ENCODE peak calls at places on chromosomes 11 and 22, in four cellular contexts. One of them, this sample, is unnamed.

GRCh38 chr22:48651036-48651890 is 1176.4 kb downstream of the BRD1 start:
- DNase-seq in DMS79 treated with DMSO at 0.1 percent for 48 hours: no peak
- DNase-seq in sciatic nerve: peak; percentile 77
- DNase-seq in lung microvascular endothelial cell: no peak
- DNase-seq in this sample: no peak

GRCh38 chr22:46829140-46829891 is 66.9 kb downstream of the TBC1D22A start:
- DNase-seq in sciatic nerve: no peak
- DNase-seq in lung microvascular endothelial cell: peak; percentile 43
- DNase-seq in DMS79 treated with DMSO at 0.1 percent for 48 hours: no peak
- DNase-seq in this sample: peak; percentile 87

GRCh38 chr11:102157219-102157618 is 47.0 kb downstream of the YAP1 start:
- DNase-seq in DMS79 treated with DMSO at 0.1 percent for 48 hours: no peak
- DNase-seq in sciatic nerve: no peak
- DNase-seq in lung microvascular endothelial cell: no peak
- DNase-seq in this sample: peak; percentile 65

GRCh38 chr11:131615611-131616010 is 245.2 kb downstream of the NTM start:
- DNase-seq in DMS79 treated with DMSO at 0.1 percent for 48 hours: no peak
- DNase-seq in lung microvascular endothelial cell: no peak
- DNase-seq in sciatic nerve: no peak
- DNase-seq in this sample: no peak

GRCh38 chr11:76574406-76574805 is 96.1 kb downstream of the LRRC32 start:
- DNase-seq in sciatic nerve: no peak
- DNase-seq in DMS79 treated with DMSO at 0.1 percent for 48 hours: no peak
- DNase-seq in lung microvascular endothelial cell: no peak
- DNase-seq in this sample: no peak

GRCh38 chr11:43316451-43316850 is 4.7 kb downstream of the API5 start:
- DNase-seq in DMS79 treated with DMSO at 0.1 percent for 48 hours: peak; percentile 39
- DNase-seq in lung microvascular endothelial cell: no peak
- DNase-seq in sciatic nerve: no peak
- DNase-seq in this sample: peak; percentile 37

GRCh38 chr11:63680842-63681207 is 475 bp upstream of the RTN3 start:
- DNase-seq in DMS79 treated with DMSO at 0.1 percent for 48 hours: peak; percentile 90
- DNase-seq in sciatic nerve: no peak
- DNase-seq in lung microvascular endothelial cell: no peak
- DNase-seq in this sample: peak; percentile 61

GRCh38 chr22:49659924-49660315 is 167.8 kb downstream of the BRD1 start:
- DNase-seq in DMS79 treated with DMSO at 0.1 percent for 48 hours: no peak
- DNase-seq in sciatic nerve: peak; percentile 55
- DNase-seq in lung microvascular endothelial cell: no peak
- DNase-seq in this sample: no peak

GRCh38 chr11:128525411-128526243 is 61.7 kb downstream of the ETS1 start:
- DNase-seq in sciatic nerve: no peak
- DNase-seq in DMS79 treated with DMSO at 0.1 percent for 48 hours: no peak
- DNase-seq in lung microvascular endothelial cell: peak; percentile 45
- DNase-seq in this sample: no peak

GRCh38 chr11:132111781-132112380 is 741.5 kb downstream of the NTM start:
- DNase-seq in lung microvascular endothelial cell: peak; percentile 69
- DNase-seq in DMS79 treated with DMSO at 0.1 percent for 48 hours: no peak
- DNase-seq in sciatic nerve: no peak
- DNase-seq in this sample: no peak

GRCh38 chr11:64216879-64217278 is 9.1 kb downstream of the TRPT1 start:
- DNase-seq in sciatic nerve: no peak
- DNase-seq in DMS79 treated with DMSO at 0.1 percent for 48 hours: no peak
- DNase-seq in lung microvascular endothelial cell: no peak
- DNase-seq in this sample: no peak

GRCh38 chr22:32385681-32386080 is 26.4 kb downstream of the RTCB start:
- DNase-seq in lung microvascular endothelial cell: no peak
- DNase-seq in sciatic nerve: no peak
- DNase-seq in DMS79 treated with DMSO at 0.1 percent for 48 hours: no peak
- DNase-seq in this sample: no peak

GRCh38 chr11:59957094-59957493 is 6.7 kb upstream of the OOSP4A start:
- DNase-seq in lung microvascular endothelial cell: peak; percentile 11
- DNase-seq in DMS79 treated with DMSO at 0.1 percent for 48 hours: no peak
- DNase-seq in sciatic nerve: no peak
- DNase-seq in this sample: no peak

GRCh38 chr11:124518900-124519541 is 24.4 kb downstream of the OR8B12 start:
- DNase-seq in lung microvascular endothelial cell: no peak
- DNase-seq in DMS79 treated with DMSO at 0.1 percent for 48 hours: no peak
- DNase-seq in sciatic nerve: no peak
- DNase-seq in this sample: no peak

GRCh38 chr11:112928136-112928535 is 33.1 kb upstream of the NCAM1 start:
- DNase-seq in sciatic nerve: no peak
- DNase-seq in lung microvascular endothelial cell: no peak
- DNase-seq in DMS79 treated with DMSO at 0.1 percent for 48 hours: peak; percentile 78
- DNase-seq in this sample: no peak

GRCh38 chr11:10628506-10629236 is 60.2 kb upstream of the LYVE1 start:
- DNase-seq in lung microvascular endothelial cell: no peak
- DNase-seq in sciatic nerve: peak; percentile 37
- DNase-seq in DMS79 treated with DMSO at 0.1 percent for 48 hours: no peak
- DNase-seq in this sample: no peak

GRCh38 chr11:74543991-74544390 is 48.4 kb upstream of the POLD3 start:
- DNase-seq in lung microvascular endothelial cell: no peak
- DNase-seq in sciatic nerve: no peak
- DNase-seq in DMS79 treated with DMSO at 0.1 percent for 48 hours: no peak
- DNase-seq in this sample: no peak

GRCh38 chr22:46064966-46065666 is 85.2 kb upstream of the PPARA start:
- DNase-seq in sciatic nerve: peak; percentile 51
- DNase-seq in lung microvascular endothelial cell: peak; percentile 38
- DNase-seq in DMS79 treated with DMSO at 0.1 percent for 48 hours: no peak
- DNase-seq in this sample: no peak

GRCh38 chr11:84655729-84656128 is 971.4 kb downstream of the DLG2 start:
- DNase-seq in lung microvascular endothelial cell: no peak
- DNase-seq in DMS79 treated with DMSO at 0.1 percent for 48 hours: no peak
- DNase-seq in sciatic nerve: no peak
- DNase-seq in this sample: no peak

GRCh38 chr11:1654388-1655167 is 25.0 kb downstream of the KRTAP5-5 start:
- DNase-seq in DMS79 treated with DMSO at 0.1 percent for 48 hours: no peak
- DNase-seq in sciatic nerve: peak; percentile 51
- DNase-seq in lung microvascular endothelial cell: no peak
- DNase-seq in this sample: no peak

GRCh38 chr11:122494171-122494570 is 161.4 kb upstream of the UBASH3B start:
- DNase-seq in sciatic nerve: no peak
- DNase-seq in lung microvascular endothelial cell: no peak
- DNase-seq in DMS79 treated with DMSO at 0.1 percent for 48 hours: peak; percentile 20
- DNase-seq in this sample: no peak

GRCh38 chr11:103420593-103420992 is 311.4 kb downstream of the DYNC2H1 start:
- DNase-seq in DMS79 treated with DMSO at 0.1 percent for 48 hours: no peak
- DNase-seq in sciatic nerve: no peak
- DNase-seq in lung microvascular endothelial cell: peak; percentile 78
- DNase-seq in this sample: no peak